ENCODE peak calls at places on chromosomes 12 and 14, in nine cellular contexts. One of them, this sample, is unnamed.

GRCh38 chr12:85865905-85866304 is 8.2 kb upstream of the NTS start:
- DNase-seq in left ventricle myocardium inferior: peak; percentile 22
- DNase-seq in iPS DF 6.9: no peak
- DNase-seq in colonic mucosa: no peak
- DNase-seq in IMR-90: no peak
- DNase-seq in GM23338: no peak
- DNase-seq in body of pancreas: no peak
- DNase-seq in heart right ventricle: no peak
- DNase-seq in brain microvascular endothelial cell: peak; percentile 20
- DNase-seq in this sample: peak; percentile 16

GRCh38 chr14:90383731-90384542 is 12.9 kb upstream of the CALM1 start:
- DNase-seq in body of pancreas: peak; percentile 69
- DNase-seq in left ventricle myocardium inferior: peak; percentile 65
- DNase-seq in IMR-90: peak; percentile 46
- DNase-seq in brain microvascular endothelial cell: peak; percentile 36
- DNase-seq in colonic mucosa: peak; percentile 61
- DNase-seq in heart right ventricle: peak; percentile 57
- DNase-seq in GM23338: peak; percentile 66
- DNase-seq in iPS DF 6.9: no peak
- DNase-seq in this sample: peak; percentile 70

GRCh38 chr12:48004039-48004940 is at the start of gene COL2A1:
- DNase-seq in iPS DF 6.9: no peak
- DNase-seq in brain microvascular endothelial cell: no peak
- DNase-seq in left ventricle myocardium inferior: no peak
- DNase-seq in colonic mucosa: no peak
- DNase-seq in heart right ventricle: no peak
- DNase-seq in GM23338: peak; percentile 81
- DNase-seq in body of pancreas: no peak
- DNase-seq in IMR-90: peak; percentile 12
- DNase-seq in this sample: peak; percentile 88

GRCh38 chr12:93813972-93814821 is 137.0 kb downstream of the CRADD start:
- DNase-seq in iPS DF 6.9: no peak
- DNase-seq in colonic mucosa: peak; percentile 52
- DNase-seq in brain microvascular endothelial cell: peak; percentile 64
- DNase-seq in body of pancreas: peak; percentile 76
- DNase-seq in IMR-90: peak; percentile 94
- DNase-seq in left ventricle myocardium inferior: peak; percentile 84
- DNase-seq in GM23338: no peak
- DNase-seq in heart right ventricle: peak; percentile 86
- DNase-seq in this sample: no peak

GRCh38 chr14:56659964-56660551 is 80.5 kb downstream of the TMEM260 start:
- DNase-seq in iPS DF 6.9: no peak
- DNase-seq in colonic mucosa: no peak
- DNase-seq in IMR-90: peak; percentile 62
- DNase-seq in body of pancreas: no peak
- DNase-seq in brain microvascular endothelial cell: peak; percentile 39
- DNase-seq in GM23338: peak; percentile 73
- DNase-seq in left ventricle myocardium inferior: no peak
- DNase-seq in heart right ventricle: no peak
- DNase-seq in this sample: peak; percentile 66

GRCh38 chr14:99237288-99237687 is 34.7 kb downstream of the BCL11B start:
- DNase-seq in colonic mucosa: no peak
- DNase-seq in left ventricle myocardium inferior: no peak
- DNase-seq in iPS DF 6.9: no peak
- DNase-seq in body of pancreas: no peak
- DNase-seq in brain microvascular endothelial cell: no peak
- DNase-seq in IMR-90: no peak
- DNase-seq in heart right ventricle: no peak
- DNase-seq in GM23338: no peak
- DNase-seq in this sample: no peak

GRCh38 chr12:12582895-12583303 is 20.2 kb upstream of the DUSP16 start:
- DNase-seq in GM23338: no peak
- DNase-seq in body of pancreas: no peak
- DNase-seq in left ventricle myocardium inferior: no peak
- DNase-seq in iPS DF 6.9: no peak
- DNase-seq in heart right ventricle: no peak
- DNase-seq in colonic mucosa: peak; percentile 35
- DNase-seq in IMR-90: peak; percentile 67
- DNase-seq in brain microvascular endothelial cell: peak; percentile 53
- DNase-seq in this sample: no peak

GRCh38 chr12:85509081-85509856 is 229.2 kb downstream of the ALX1 start:
- DNase-seq in colonic mucosa: no peak
- DNase-seq in IMR-90: no peak
- DNase-seq in heart right ventricle: no peak
- DNase-seq in left ventricle myocardium inferior: no peak
- DNase-seq in GM23338: no peak
- DNase-seq in body of pancreas: no peak
- DNase-seq in iPS DF 6.9: no peak
- DNase-seq in brain microvascular endothelial cell: no peak
- DNase-seq in this sample: no peak

GRCh38 chr14:44453433-44454171 is 53.5 kb downstream of the FSCB start:
- DNase-seq in colonic mucosa: no peak
- DNase-seq in IMR-90: no peak
- DNase-seq in brain microvascular endothelial cell: no peak
- DNase-seq in left ventricle myocardium inferior: no peak
- DNase-seq in body of pancreas: no peak
- DNase-seq in iPS DF 6.9: no peak
- DNase-seq in GM23338: no peak
- DNase-seq in heart right ventricle: no peak
- DNase-seq in this sample: no peak

GRCh38 chr12:87311206-87311605 is 718.0 kb downstream of the C12orf50 start:
- DNase-seq in heart right ventricle: no peak
- DNase-seq in body of pancreas: no peak
- DNase-seq in iPS DF 6.9: no peak
- DNase-seq in GM23338: no peak
- DNase-seq in brain microvascular endothelial cell: no peak
- DNase-seq in left ventricle myocardium inferior: no peak
- DNase-seq in colonic mucosa: no peak
- DNase-seq in IMR-90: peak; percentile 23
- DNase-seq in this sample: no peak

GRCh38 chr12:131862084-131862441 is 32.4 kb upstream of the ULK1 start:
- DNase-seq in left ventricle myocardium inferior: no peak
- DNase-seq in body of pancreas: no peak
- DNase-seq in colonic mucosa: no peak
- DNase-seq in GM23338: no peak
- DNase-seq in IMR-90: no peak
- DNase-seq in brain microvascular endothelial cell: no peak
- DNase-seq in iPS DF 6.9: no peak
- DNase-seq in heart right ventricle: no peak
- DNase-seq in this sample: no peak

GRCh38 chr14:64755661-64756265 is 51.5 kb downstream of the PLEKHG3 start:
- DNase-seq in colonic mucosa: peak; percentile 78
- DNase-seq in brain microvascular endothelial cell: peak; percentile 12
- DNase-seq in GM23338: no peak
- DNase-seq in IMR-90: peak; percentile 21
- DNase-seq in left ventricle myocardium inferior: no peak
- DNase-seq in heart right ventricle: no peak
- DNase-seq in iPS DF 6.9: no peak
- DNase-seq in body of pancreas: no peak
- DNase-seq in this sample: no peak

GRCh38 chr14:59278111-59278510 is 89.6 kb downstream of the DAAM1 start:
- DNase-seq in heart right ventricle: no peak
- DNase-seq in GM23338: no peak
- DNase-seq in left ventricle myocardium inferior: no peak
- DNase-seq in body of pancreas: no peak
- DNase-seq in iPS DF 6.9: no peak
- DNase-seq in brain microvascular endothelial cell: peak; percentile 90
- DNase-seq in colonic mucosa: no peak
- DNase-seq in IMR-90: peak; percentile 94
- DNase-seq in this sample: peak; percentile 43

GRCh38 chr12:61422786-61423185 is 837.4 kb upstream of the USP15 start:
- DNase-seq in left ventricle myocardium inferior: no peak
- DNase-seq in GM23338: no peak
- DNase-seq in IMR-90: no peak
- DNase-seq in brain microvascular endothelial cell: no peak
- DNase-seq in colonic mucosa: no peak
- DNase-seq in iPS DF 6.9: no peak
- DNase-seq in body of pancreas: no peak
- DNase-seq in heart right ventricle: no peak
- DNase-seq in this sample: no peak

GRCh38 chr12:122422769-122423257 is 344 bp upstream of the CLIP1 start:
- DNase-seq in GM23338: peak; percentile 61
- DNase-seq in left ventricle myocardium inferior: peak; percentile 15
- DNase-seq in iPS DF 6.9: no peak
- DNase-seq in body of pancreas: peak; percentile 43
- DNase-seq in brain microvascular endothelial cell: no peak
- DNase-seq in colonic mucosa: peak; percentile 38
- DNase-seq in IMR-90: peak; percentile 54
- DNase-seq in heart right ventricle: peak; percentile 20
- DNase-seq in this sample: peak; percentile 57

GRCh38 chr12:27537855-27538675 is 14.1 kb downstream of the PPFIBP1 start:
- DNase-seq in heart right ventricle: no peak
- DNase-seq in body of pancreas: no peak
- DNase-seq in brain microvascular endothelial cell: no peak
- DNase-seq in left ventricle myocardium inferior: no peak
- DNase-seq in IMR-90: no peak
- DNase-seq in GM23338: no peak
- DNase-seq in iPS DF 6.9: no peak
- DNase-seq in colonic mucosa: no peak
- DNase-seq in this sample: no peak
- H3K27ac ChIP-seq in heart right ventricle: peak overlapping the region; percentile 60
- H3K27ac ChIP-seq in body of pancreas: no peak overlapping the region
- H3K27ac ChIP-seq in brain microvascular endothelial cell: peak overlapping the region; percentile 7
- H3K27ac ChIP-seq in left ventricle myocardium inferior: peak overlapping the region; percentile 77
- H3K27ac ChIP-seq in IMR-90: no peak overlapping the region
- H3K27ac ChIP-seq in GM23338: no peak overlapping the region
- H3K27ac ChIP-seq in iPS DF 6.9: no peak overlapping the region
- H3K27ac ChIP-seq in colonic mucosa: no peak overlapping the region
- H3K27ac ChIP-seq in this sample: no peak overlapping the region

GRCh38 chr12:6278439-6279255 is 31.8 kb upstream of the PLEKHG6 start:
- DNase-seq in GM23338: peak; percentile 85
- DNase-seq in brain microvascular endothelial cell: peak; percentile 48
- DNase-seq in heart right ventricle: peak; percentile 82
- DNase-seq in left ventricle myocardium inferior: peak; percentile 83
- DNase-seq in IMR-90: peak; percentile 74
- DNase-seq in iPS DF 6.9: no peak
- DNase-seq in colonic mucosa: peak; percentile 89
- DNase-seq in body of pancreas: peak; percentile 92
- DNase-seq in this sample: peak; percentile 84
- H3K4me3 ChIP-seq in GM23338: peak overlapping the region; percentile 57
- H3K4me3 ChIP-seq in brain microvascular endothelial cell: peak overlapping the region; percentile 43
- H3K4me3 ChIP-seq in heart right ventricle: peak overlapping the region; percentile 31
- H3K4me3 ChIP-seq in left ventricle myocardium inferior: peak overlapping the region; percentile 69
- H3K4me3 ChIP-seq in IMR-90: peak overlapping the region; percentile 56
- H3K4me3 ChIP-seq in iPS DF 6.9: peak overlapping the region; percentile 60
- H3K4me3 ChIP-seq in colonic mucosa: peak overlapping the region; percentile 34
- H3K4me3 ChIP-seq in body of pancreas: no peak overlapping the region
- H3K4me3 ChIP-seq in this sample: peak overlapping the region; percentile 65

DNA sequence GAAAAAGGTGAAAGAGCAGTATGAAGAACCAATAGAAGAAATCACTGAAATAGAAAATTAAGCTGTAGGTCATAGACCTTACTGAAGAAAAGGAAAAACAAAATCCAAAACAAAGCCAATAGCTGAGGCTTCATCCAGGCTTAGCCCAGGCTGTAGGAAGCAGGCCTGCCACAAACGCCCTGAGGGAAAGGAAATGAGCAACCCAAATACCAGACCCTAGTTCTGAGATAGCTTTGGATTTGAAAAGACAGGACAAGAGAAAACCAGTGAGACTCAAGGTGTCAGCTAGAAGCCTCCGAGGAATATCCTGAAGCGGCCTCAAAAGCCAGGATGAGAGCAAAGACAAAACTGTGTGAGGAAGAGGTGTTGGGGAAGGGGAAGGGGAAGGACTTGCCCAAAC is 79.2 kb downstream of the FERMT2 start:
- DNase-seq in left ventricle myocardium inferior: no peak
- DNase-seq in colonic mucosa: no peak
- DNase-seq in brain microvascular endothelial cell: no peak
- DNase-seq in GM23338: no peak
- DNase-seq in iPS DF 6.9: no peak
- DNase-seq in heart right ventricle: no peak
- DNase-seq in body of pancreas: no peak
- DNase-seq in IMR-90: no peak
- DNase-seq in this sample: no peak
- H3K36me3 ChIP-seq in left ventricle myocardium inferior: peaks cover 93% of the 10 kb centered on the region
- H3K36me3 ChIP-seq in colonic mucosa: no peaks in the 10 kb centered on the region
- H3K36me3 ChIP-seq in brain microvascular endothelial cell: peaks cover 81% of the 10 kb centered on the region
- H3K36me3 ChIP-seq in GM23338: peaks cover 20% of the 10 kb centered on the region
- H3K36me3 ChIP-seq in iPS DF 6.9: peaks cover 8% of the 10 kb centered on the region
- H3K36me3 ChIP-seq in heart right ventricle: peaks cover 95% of the 10 kb centered on the region
- H3K36me3 ChIP-seq in body of pancreas: peaks cover 23% of the 10 kb centered on the region
- H3K36me3 ChIP-seq in IMR-90: peaks cover 59% of the 10 kb centered on the region
- H3K36me3 ChIP-seq in this sample: peaks cover 46% of the 10 kb centered on the region

GRCh38 chr12:124392991-124393790 is 98.3 kb downstream of the RFLNA start:
- DNase-seq in GM23338: no peak
- DNase-seq in brain microvascular endothelial cell: peak; percentile 35
- DNase-seq in colonic mucosa: peak; percentile 92
- DNase-seq in heart right ventricle: peak; percentile 90
- DNase-seq in IMR-90: peak; percentile 58
- DNase-seq in body of pancreas: peak; percentile 96
- DNase-seq in left ventricle myocardium inferior: peak; percentile 94
- DNase-seq in iPS DF 6.9: no peak
- DNase-seq in this sample: peak; percentile 90

GRCh38 chr12:124395986-124396385 is 101.1 kb downstream of the RFLNA start:
- DNase-seq in body of pancreas: no peak
- DNase-seq in brain microvascular endothelial cell: no peak
- DNase-seq in GM23338: no peak
- DNase-seq in IMR-90: no peak
- DNase-seq in colonic mucosa: no peak
- DNase-seq in iPS DF 6.9: no peak
- DNase-seq in left ventricle myocardium inferior: no peak
- DNase-seq in heart right ventricle: no peak
- DNase-seq in this sample: no peak

GRCh38 chr12:124393831-124394230 is 98.9 kb downstream of the RFLNA start:
- DNase-seq in iPS DF 6.9: no peak
- DNase-seq in IMR-90: no peak
- DNase-seq in colonic mucosa: no peak
- DNase-seq in heart right ventricle: no peak
- DNase-seq in GM23338: no peak
- DNase-seq in brain microvascular endothelial cell: no peak
- DNase-seq in body of pancreas: no peak
- DNase-seq in left ventricle myocardium inferior: no peak
- DNase-seq in this sample: no peak

GRCh38 chr12:124395284-124395752 is 100.4 kb downstream of the RFLNA start:
- DNase-seq in iPS DF 6.9: no peak
- DNase-seq in brain microvascular endothelial cell: peak; percentile 60
- DNase-seq in GM23338: no peak
- DNase-seq in body of pancreas: no peak
- DNase-seq in colonic mucosa: no peak
- DNase-seq in IMR-90: no peak
- DNase-seq in left ventricle myocardium inferior: no peak
- DNase-seq in heart right ventricle: no peak
- DNase-seq in this sample: no peak

DNA sequence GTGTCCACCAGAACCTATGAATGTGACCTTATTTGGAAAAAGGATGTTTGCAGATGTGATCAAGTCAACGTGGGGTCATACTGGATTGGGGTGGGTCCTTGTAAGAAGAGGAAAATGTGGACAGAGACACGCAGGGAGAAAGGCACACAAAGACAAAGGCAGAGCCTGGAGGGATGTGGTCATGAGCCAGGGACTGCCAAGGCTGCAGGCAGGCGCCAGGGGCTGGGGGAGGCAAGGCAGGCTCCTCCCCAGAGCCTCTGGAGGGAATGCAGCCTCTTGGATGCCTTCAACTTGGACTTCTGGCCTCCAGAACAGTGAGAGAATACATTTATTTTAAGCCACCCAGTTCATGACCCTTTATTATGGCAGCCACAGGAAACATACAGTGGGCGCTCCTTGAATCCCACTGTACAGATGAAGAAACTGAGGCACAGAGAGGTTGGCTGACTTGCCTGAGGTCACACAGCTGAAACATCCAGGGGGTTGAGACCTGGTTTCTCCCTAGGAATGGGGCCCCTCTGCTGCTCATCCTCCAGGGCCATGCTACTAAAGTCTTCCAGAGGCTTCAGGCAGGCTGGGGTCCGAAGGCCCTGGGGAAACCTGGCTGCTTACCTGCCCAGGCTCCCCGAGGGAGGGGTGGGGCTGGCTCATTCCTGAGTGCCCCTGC is 99.7 kb downstream of the RFLNA start:
- DNase-seq in heart right ventricle: no peak
- DNase-seq in brain microvascular endothelial cell: no peak
- DNase-seq in body of pancreas: no peak
- DNase-seq in iPS DF 6.9: no peak
- DNase-seq in colonic mucosa: no peak
- DNase-seq in GM23338: no peak
- DNase-seq in left ventricle myocardium inferior: no peak
- DNase-seq in IMR-90: no peak
- DNase-seq in this sample: no peak
- H3K27ac ChIP-seq in heart right ventricle: peak overlapping the region; percentile 41
- H3K27ac ChIP-seq in brain microvascular endothelial cell: no peak overlapping the region
- H3K27ac ChIP-seq in body of pancreas: no peak overlapping the region
- H3K27ac ChIP-seq in iPS DF 6.9: no peak overlapping the region
- H3K27ac ChIP-seq in colonic mucosa: no peak overlapping the region
- H3K27ac ChIP-seq in GM23338: no peak overlapping the region
- H3K27ac ChIP-seq in left ventricle myocardium inferior: peak overlapping the region; percentile 98
- H3K27ac ChIP-seq in IMR-90: no peak overlapping the region
- H3K27ac ChIP-seq in this sample: no peak overlapping the region

This sample was measured in SJCRH30.